ENCODE peak calls at places on chromosomes 4 and X, in nine cellular contexts. N is tibial nerve; X is activated CD4-positive, alpha-beta T cell treated with anti-CD3 and anti-CD28 coated beads, Interleukin-2, amount 50 U/mL, for 48 hours; S is activated T-helper 1 cell treated with Interleukin-2 at 50 U/mL for 16 hours; M is anterior cingulate cortex; P is ACHN; C is H7; U is T-cell; Z is cerebellar cortex. T is an unnamed sample.

GRCh38 chr4:575281-576141 is 584 bp downstream of the TMEM271 start:
- DNase-seq in N (no peak), S (no peak), X (peak), M (no peak), Z (no peak), P (peak), C (peak), U (no peak), T (peak)

GRCh38 chr4:102868153-102868781 is 525 bp upstream of the CISD2 start:
- DNase-seq in N (peak), P (no peak), S (no peak), U (peak), Z (no peak), M (no peak), X (peak), C (no peak), T (no peak)

GRCh38 chr4:145301386-145302080 is 121.1 kb upstream of the OTUD4 start:
- DNase-seq in U (no peak), M (no peak), P (no peak), Z (no peak), S (no peak), X (no peak), C (no peak), N (no peak), T (peak)

GRCh38 chr4:68469482-68469881 is 22.2 kb downstream of the TMPRSS11E start:
- DNase-seq in M (no peak), P (no peak), X (no peak), N (no peak), C (no peak), S (no peak), U (no peak), Z (no peak), T (no peak)

GRCh38 chr4:133868856-133869255 is 332.7 kb downstream of the PABPC4L start:
- DNase-seq in P (no peak), M (no peak), C (no peak), S (no peak), Z (no peak), U (no peak), X (no peak), N (no peak), T (no peak)

GRCh38 chrX:129655547-129656248 is 942 bp upstream of the APLN start:
- DNase-seq in P (peak), N (no peak), Z (peak), M (no peak), C (peak), X (no peak), S (no peak), U (no peak), T (peak)

GRCh38 chr4:3045500-3045850 is 28.9 kb downstream of the HTT-AS start:
- DNase-seq in M (no peak), Z (no peak), S (peak), U (peak), N (no peak), C (no peak), X (peak), P (no peak), T (peak)

GRCh38 chr4:36281384-36282106 is at the start of gene DTHD1:
- DNase-seq in M (no peak), X (peak), S (no peak), U (no peak), N (no peak), P (no peak), C (no peak), Z (no peak), T (no peak)

GRCh38 chr4:55635282-55635681 is 816 bp downstream of the NMU start:
- DNase-seq in C (peak), U (no peak), Z (no peak), M (no peak), N (no peak), S (no peak), X (no peak), P (no peak), T (no peak)

GRCh38 chrX:103417370-103417769 is 41.0 kb downstream of the BEX3 start:
- DNase-seq in S (no peak), M (no peak), X (no peak), P (no peak), Z (no peak), U (no peak), N (no peak), C (peak), T (no peak)

GRCh38 chrX:46912673-46913491 is 661 bp downstream of the JADE3 start:
- DNase-seq in P (peak), U (peak), M (no peak), N (no peak), X (peak), Z (peak), C (peak), S (no peak), T (peak)

GRCh38 chr4:112449708-112450107 is 66.3 kb downstream of the NEUROG2 start:
- DNase-seq in M (no peak), P (no peak), Z (no peak), S (no peak), C (peak), U (no peak), N (no peak), X (no peak), T (no peak)

GRCh38 chr4:20760053-20760452 is 59.8 kb downstream of the PACRGL start:
- DNase-seq in X (no peak), C (peak), U (no peak), S (no peak), Z (no peak), N (no peak), M (no peak), P (no peak), T (no peak)

GRCh38 chr4:123997116-123997515 is 600.5 kb downstream of the SPRY1 start:
- DNase-seq in Z (peak), S (no peak), N (no peak), C (no peak), U (no peak), P (no peak), X (no peak), M (no peak), T (no peak)

GRCh38 chr4:55675196-55675793 is 39.2 kb upstream of the NMU start:
- DNase-seq in Z (no peak), X (no peak), N (no peak), C (no peak), P (no peak), S (no peak), M (no peak), U (no peak), T (no peak)

GRCh38 chrX:41332005-41332404 is 2.0 kb upstream of the DDX3X start:
- DNase-seq in N (no peak), U (no peak), S (no peak), X (no peak), P (no peak), Z (no peak), C (no peak), M (no peak), T (no peak)

GRCh38 chr4:82797591-82798081 is 960 bp downstream of the SCD5 start:
- DNase-seq in P (no peak), M (no peak), X (peak), Z (no peak), U (no peak), C (peak), N (no peak), S (no peak), T (peak)

GRCh38 chrX:39449352-39449751 is 648.1 kb downstream of the MID1IP1 start:
- DNase-seq in P (no peak), N (no peak), M (no peak), Z (no peak), X (no peak), S (no peak), C (no peak), U (no peak), T (no peak)

GRCh38 chr4:76997454-76997853 is 47.9 kb downstream of the SEPTIN11 start:
- DNase-seq in X (no peak), S (no peak), P (no peak), C (no peak), N (no peak), M (peak), U (no peak), Z (peak), T (no peak)

GRCh38 chr4:7850489-7850888 is 89.2 kb downstream of the AFAP1 start:
- DNase-seq in N (no peak), U (no peak), X (no peak), P (no peak), C (peak), S (no peak), Z (no peak), M (no peak), T (no peak)

GRCh38 chr4:54632537-54632936 is 25.2 kb upstream of the KIT start:
- DNase-seq in N (no peak), U (no peak), Z (no peak), P (no peak), M (no peak), C (no peak), S (no peak), X (no peak), T (no peak)

GRCh38 chr4:123621072-123621705 is 224.6 kb downstream of the SPRY1 start:
- DNase-seq in P (no peak), S (no peak), Z (peak), C (no peak), U (no peak), M (no peak), X (no peak), N (peak), T (peak)

GRCh38 chr4:78481180-78481579 is 70.4 kb upstream of the ANXA3 start:
- DNase-seq in P (no peak), S (no peak), C (no peak), X (no peak), N (no peak), M (no peak), U (no peak), Z (no peak), T (peak)

GRCh38 chr4:5387457-5387856 is 320.9 kb downstream of the EVC2 start:
- DNase-seq in X (no peak), U (no peak), N (no peak), C (peak), M (no peak), P (no peak), Z (no peak), S (no peak), T (no peak)

GRCh38 chrX:39736219-39737211 is 361.2 kb downstream of the BCOR start:
- DNase-seq in X (no peak), Z (peak), N (peak), U (no peak), C (no peak), M (no peak), S (no peak), P (no peak), T (peak)

GRCh38 chr4:113784497-113785254 is 23.1 kb upstream of the CAMK2D start:
- DNase-seq in S (no peak), M (no peak), Z (no peak), N (no peak), X (no peak), P (peak), U (no peak), C (no peak), T (peak)

GRCh38 chrX:132191938-132192337 is 27.3 kb downstream of the RAP2C start:
- DNase-seq in X (no peak), P (no peak), N (no peak), S (no peak), C (no peak), Z (no peak), M (no peak), U (no peak), T (no peak)

GRCh38 chr4:180134116-180134866 is 2108.9 kb upstream of the TENM3 start:
- DNase-seq in P (no peak), X (no peak), U (no peak), S (no peak), M (no peak), C (peak), N (no peak), Z (peak), T (no peak)

T was measured in mesenchymal stem cell.